ENCODE peak calls at places on chromosomes 12 and 14, in ten cellular contexts. D is CD4-positive, alpha-beta T cell; E is heart left ventricle; L is H9; T is MG63; P is dorsolateral prefrontal cortex; Y is right lobe of liver; W is GM23338; C is upper lobe of right lung; F is hepatocyte. Q is an unnamed sample. For H3K27me3, the result is how much of the 10 kb centered on the place peaks cover.

GRCh38 chr12:109739747-109740693 is 26.4 kb downstream of the FAM222A start:
- DNase-seq in E (peak), L (peak), T (no peak), P (no peak), D (no peak), W (peak), C (peak), Y (peak), F (no peak), Q (no peak)

GRCh38 chr12:113591480-113591971 is 119.9 kb upstream of the LHX5 start:
- DNase-seq in P (no peak), D (no peak), Y (peak), W (peak), E (no peak), T (no peak), F (peak), L (peak), C (peak), Q (no peak)

GRCh38 chr12:104569348-104570173 is 112.8 kb downstream of the CHST11 start:
- DNase-seq in T (no peak), D (peak), W (no peak), L (no peak), Y (no peak), F (no peak), C (no peak), E (no peak), P (peak), Q (no peak)

GRCh38 chr14:96324219-96324618 is 38.9 kb downstream of the ATG2B start:
- DNase-seq in F (no peak), E (no peak), Y (no peak), L (no peak), P (no peak), D (no peak), W (no peak), C (no peak), T (no peak), Q (no peak)

GRCh38 chr12:102096855-102097254 is 23.1 kb downstream of the NUP37 start:
- DNase-seq in W (no peak), Y (no peak), T (no peak), L (no peak), C (no peak), P (no peak), F (no peak), E (no peak), D (no peak), Q (no peak)

GRCh38 chr12:54159549-54159948 is 29.2 kb downstream of the SMUG1 start:
- DNase-seq in E (no peak), P (no peak), D (no peak), L (no peak), W (no peak), F (no peak), C (no peak), T (no peak), Y (no peak), Q (no peak)

GRCh38 chr14:100292301-100292775 is 13.9 kb downstream of the SLC25A29 start:
- DNase-seq in E (peak), T (no peak), F (no peak), P (no peak), L (no peak), D (no peak), W (no peak), Y (no peak), C (peak), Q (no peak)

GRCh38 chr12:72491399-72491798 is 219.2 kb downstream of the TRHDE start:
- DNase-seq in F (no peak), C (no peak), T (no peak), L (no peak), W (no peak), P (no peak), Y (no peak), D (no peak), E (no peak), Q (no peak)

GRCh38 chr12:32877670-32878459 is 18.7 kb downstream of the PKP2 start:
- DNase-seq in P (no peak), L (no peak), Y (no peak), F (no peak), C (no peak), T (no peak), E (peak), W (no peak), D (no peak), Q (no peak)

GRCh38 chr12:2284321-2284813 is 231.6 kb downstream of the CACNA1C start:
- DNase-seq in E (no peak), D (no peak), F (peak), T (peak), Y (no peak), L (no peak), P (no peak), C (peak), W (no peak), Q (no peak)

GRCh38 chr12:53754196-53754595 is 2.4 kb upstream of the CISTR start:
- DNase-seq in W (no peak), E (no peak), L (no peak), Y (no peak), T (no peak), P (no peak), D (no peak), C (no peak), F (no peak), Q (no peak)

GRCh38 chr14:30572771-30573170 is 13.8 kb downstream of the G2E3 start:
- DNase-seq in C (no peak), D (no peak), L (no peak), P (no peak), Y (no peak), E (no peak), T (no peak), F (no peak), W (no peak), Q (no peak)

GRCh38 chr14:97336816-97337215 is 539.6 kb downstream of the VRK1 start:
- DNase-seq in Y (no peak), P (no peak), L (no peak), C (no peak), T (no peak), F (no peak), W (no peak), D (no peak), E (no peak), Q (no peak)

GRCh38 chr12:67413577-67413976 is 144.4 kb downstream of the CAND1 start:
- DNase-seq in P (no peak), T (no peak), C (no peak), F (no peak), Y (no peak), D (no peak), L (no peak), E (no peak), W (no peak), Q (no peak)

GRCh38 chr12:122006186-122006926 is 15.3 kb upstream of the BCL7A start:
- DNase-seq in P (no peak), F (no peak), D (peak), C (no peak), W (no peak), T (no peak), E (peak), Y (no peak), L (no peak), Q (no peak)

GRCh38 chr12:92973614-92974013 is 44.5 kb upstream of the EEA1 start:
- DNase-seq in L (no peak), C (no peak), D (no peak), W (no peak), F (peak), T (peak), E (no peak), P (no peak), Y (no peak), Q (no peak)

GRCh38 chr14:100538566-100539318 is 48.5 kb downstream of the BEGAIN start:
- DNase-seq in D (no peak), Y (peak), W (no peak), C (peak), F (no peak), L (no peak), T (no peak), P (no peak), E (peak), Q (no peak)

GRCh38 chr14:56325251-56325839 is 207.1 kb downstream of the PELI2 start:
- DNase-seq in W (no peak), Y (no peak), L (no peak), F (no peak), P (no peak), C (no peak), E (no peak), D (no peak), T (no peak), Q (no peak)

GRCh38 chr12:22678175-22678574 is 53.2 kb downstream of the ETNK1 start:
- DNase-seq in P (no peak), F (no peak), L (no peak), C (no peak), E (no peak), Y (no peak), D (no peak), W (no peak), T (no peak), Q (no peak)

GRCh38 chr12:93060666-93061413 is 131.7 kb upstream of the EEA1 start:
- DNase-seq in W (peak), P (peak), L (no peak), T (no peak), E (no peak), C (no peak), F (peak), Y (no peak), D (no peak), Q (peak)

GRCh38 chr12:15862840-15863239 is 19.3 kb upstream of the STRAP start:
- DNase-seq in P (no peak), E (no peak), L (no peak), Y (no peak), T (no peak), D (no peak), F (no peak), W (no peak), C (no peak), Q (no peak)

GRCh38 chr12:14948672-14949071 is 10.3 kb upstream of the ERP27 start:
- DNase-seq in E (no peak), D (no peak), W (peak), F (peak), C (no peak), T (no peak), Y (no peak), P (no peak), L (no peak), Q (no peak)

GRCh38 chr14:98816195-98816594 is 455.8 kb downstream of the BCL11B start:
- DNase-seq in T (no peak), F (no peak), Y (no peak), E (no peak), L (no peak), P (no peak), W (no peak), D (no peak), C (no peak), Q (no peak)

GRCh38 chr12:118544569-118544968 is 168.2 kb downstream of the SUDS3 start:
- DNase-seq in D (no peak), T (peak), W (no peak), L (peak), C (no peak), F (no peak), E (no peak), Y (no peak), P (no peak), Q (no peak)

GRCh38 chr14:48937796-48938195 is 648.4 kb downstream of the RPS29 start:
- DNase-seq in E (no peak), P (peak), Y (no peak), T (peak), L (no peak), W (no peak), C (no peak), D (no peak), F (peak), Q (no peak)

GRCh38 chr12:96258451-96258933 is 64.3 kb downstream of the ELK3 start:
- DNase-seq in F (no peak), C (no peak), D (no peak), W (peak), L (no peak), T (peak), P (no peak), Y (no peak), E (peak), Q (no peak)

GRCh38 chr14:90438841-90439240 is 42.0 kb downstream of the CALM1 start:
- DNase-seq in C (no peak), T (no peak), W (no peak), Y (no peak), D (no peak), P (no peak), F (no peak), E (no peak), L (no peak), Q (no peak)

GRCh38 chr14:57052705-57053302 is 215.9 kb downstream of the EXOC5 start:
- DNase-seq in D (no peak), L (no peak), W (no peak), E (no peak), F (no peak), T (no peak), Y (no peak), P (no peak), C (no peak), Q (no peak)

DNA sequence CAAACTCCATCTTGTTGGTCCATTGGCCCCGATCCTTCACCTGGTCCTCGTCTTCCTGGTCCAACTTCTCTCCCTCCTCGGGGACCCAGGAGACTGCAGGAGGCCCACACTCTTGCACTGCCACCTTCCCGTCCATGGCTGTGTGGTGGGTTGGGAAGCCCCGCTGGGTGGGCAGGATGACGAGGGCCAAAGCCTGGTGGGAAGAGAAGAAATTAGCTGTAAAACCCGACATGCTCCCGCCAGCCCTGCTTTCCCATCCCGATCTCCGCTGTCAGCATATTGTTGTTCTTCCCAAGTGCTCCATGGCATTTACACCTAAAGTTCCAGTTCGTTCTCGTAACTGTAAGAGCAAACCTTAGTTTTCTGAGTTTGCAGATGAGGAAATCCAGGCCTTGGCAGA is 4.1 kb downstream of the SLC6A12 start:
- DNase-seq in P (no peak), D (no peak), W (no peak), T (no peak), F (no peak), Y (peak), E (peak), L (no peak), C (no peak), Q (no peak)
- H3K27me3 ChIP-seq in P (under half), D (under half), W (under half), T (under half), F (under half), Y (under half), E (under half), L (under half), C (under half), Q (under half)

GRCh38 chr12:27969901-27970390 is 2.6 kb downstream of the PTHLH start:
- DNase-seq in W (peak), F (peak), L (peak), P (no peak), E (peak), T (peak), Y (peak), C (peak), D (no peak), Q (no peak)
- H3K27me3 ChIP-seq in W (half or more), F (half or more), L (half or more), P (under half), E (under half), T (under half), Y (under half), C (half or more), D (half or more), Q (under half)

DNA sequence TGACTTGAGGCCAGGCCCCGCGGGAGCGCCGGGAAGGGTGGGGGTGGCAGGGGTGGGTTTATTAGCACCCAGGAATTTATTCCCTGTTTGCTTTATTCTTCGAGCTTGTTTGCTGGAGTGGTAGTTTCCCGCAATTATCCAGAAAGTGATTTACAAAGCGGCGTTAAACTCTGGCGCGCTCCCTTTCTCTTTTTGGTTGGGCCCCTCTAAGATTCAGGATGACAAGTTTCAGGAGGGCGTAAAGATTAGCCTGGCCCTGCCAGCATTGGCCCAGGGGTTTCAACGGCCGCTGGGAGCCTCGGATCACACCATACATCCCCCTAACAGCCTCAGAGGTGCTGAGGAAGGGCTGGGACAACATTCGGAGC is 444 bp upstream of the NKX2-8 start:
- DNase-seq in P (no peak), W (no peak), T (no peak), Y (no peak), L (no peak), E (no peak), C (no peak), F (no peak), D (no peak), Q (no peak)
- H3K27me3 ChIP-seq in P (half or more), W (half or more), T (under half), Y (under half), L (half or more), E (half or more), C (half or more), F (half or more), D (half or more), Q (half or more)

GRCh38 chr14:38735006-38735405 is 368.0 kb downstream of the SEC23A start:
- DNase-seq in L (no peak), W (no peak), P (no peak), C (no peak), Y (no peak), D (no peak), E (no peak), F (no peak), T (no peak), Q (no peak)
- H3K27me3 ChIP-seq in L (under half), W (under half), P (under half), C (under half), Y (under half), D (under half), E (under half), F (under half), T (under half), Q (under half)

DNA sequence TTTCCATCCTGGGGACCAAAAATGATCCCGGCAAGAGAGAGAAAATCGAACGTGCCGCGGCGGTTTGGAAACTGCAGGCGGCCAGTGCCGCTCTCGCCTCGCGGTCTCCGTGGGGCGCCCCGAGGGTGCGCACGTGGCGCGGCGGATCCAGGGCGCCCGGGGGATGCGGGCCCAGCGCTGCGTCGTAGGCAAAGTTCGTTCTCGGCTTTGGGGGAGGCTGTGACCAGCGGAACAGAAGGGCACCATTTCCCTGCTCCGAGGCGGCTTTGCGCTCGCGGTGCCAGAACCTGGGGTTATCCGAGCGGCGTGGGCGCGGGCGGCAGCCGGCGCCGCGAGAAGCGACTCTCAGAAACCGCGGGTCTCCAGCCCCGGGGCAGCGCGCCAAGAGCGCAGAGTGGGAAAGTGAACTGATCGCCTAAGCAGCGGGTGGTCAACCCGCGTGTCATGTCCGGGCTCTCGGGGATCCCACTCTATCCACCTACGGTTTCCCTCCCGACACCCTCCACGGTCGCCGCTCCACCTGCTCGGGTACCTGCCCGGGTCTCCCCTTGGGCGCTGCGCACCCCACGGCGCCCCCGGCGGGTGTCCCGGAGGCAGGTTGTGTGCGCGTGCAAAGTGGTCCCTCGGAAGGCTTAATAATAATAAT is 1.1 kb downstream of the ESRRB start:
- DNase-seq in Y (no peak), W (no peak), F (no peak), E (no peak), P (no peak), C (no peak), L (no peak), T (no peak), D (no peak), Q (no peak)
- H3K27me3 ChIP-seq in Y (under half), W (half or more), F (half or more), E (under half), P (under half), C (half or more), L (under half), T (under half), D (half or more), Q (under half)

GRCh38 chr12:31588976-31589375 is 2.0 kb downstream of the DENND5B start:
- DNase-seq in E (no peak), W (no peak), D (no peak), P (no peak), L (no peak), T (no peak), Y (no peak), C (no peak), F (no peak), Q (no peak)

GRCh38 chr12:31585271-31585670 is 5.7 kb downstream of the DENND5B start:
- DNase-seq in E (no peak), F (no peak), C (no peak), W (no peak), P (no peak), T (no peak), D (no peak), Y (no peak), L (no peak), Q (no peak)

GRCh38 chr12:31584782-31585181 is 6.2 kb downstream of the DENND5B start:
- DNase-seq in T (no peak), Y (no peak), D (no peak), W (no peak), C (no peak), P (no peak), F (no peak), L (no peak), E (no peak), Q (no peak)

GRCh38 chr12:31585895-31586294 is 5.0 kb downstream of the DENND5B start:
- DNase-seq in C (no peak), T (no peak), D (no peak), W (no peak), E (no peak), P (no peak), F (no peak), L (no peak), Y (no peak), Q (no peak)

DNA sequence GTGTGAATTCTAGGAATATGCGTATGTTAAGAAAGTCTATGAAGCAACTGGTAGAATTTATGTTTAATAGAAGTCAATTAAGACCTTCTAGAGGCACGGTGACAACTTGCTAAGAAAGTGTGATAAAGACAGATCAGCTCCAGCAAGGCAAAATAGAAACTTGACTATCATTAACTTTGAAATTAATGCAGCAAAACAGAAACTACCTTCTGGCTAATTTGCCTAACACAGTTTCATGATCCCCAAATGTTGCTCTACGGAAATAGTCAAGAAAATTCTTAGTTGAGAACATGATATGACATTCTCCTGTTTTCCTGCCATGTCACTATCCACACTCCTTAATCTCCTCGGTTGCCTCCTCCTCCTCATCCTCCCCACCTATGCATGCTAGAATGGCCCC is 4.2 kb downstream of the DENND5B start:
- DNase-seq in E (no peak), P (no peak), D (no peak), L (no peak), Y (no peak), W (no peak), C (no peak), T (no peak), F (no peak), Q (no peak)
- H3K27me3 ChIP-seq in E (under half), P (under half), D (under half), L (under half), Y (under half), W (under half), C (under half), T (under half), F (under half), Q (under half)

Q was measured in esophagus muscularis mucosa.